ENCODE peak calls at places on chromosomes 12 and 14, in seven cellular contexts. E is HEK293T; R is tibial artery; L is GM12891; G is activated T-helper 9 cell treated with anti-CD3 and anti-CD28 coated beads, Interleukin-2, amount 50 U/mL, for 16 hours; H is immature natural killer cell; Y is CD8-positive, alpha-beta T cell. D is an unnamed sample.

GRCh38 chr14:90730367-90730766 is 85.9 kb downstream of the TTC7B start:
- DNase-seq in R (no peak), E (no peak), G (no peak), H (no peak), Y (no peak), L (no peak), D (no peak)

GRCh38 chr12:127770123-127770522 is 496.8 kb upstream of the TMEM132C start:
- DNase-seq in Y (no peak), H (no peak), E (no peak), G (no peak), L (no peak), R (no peak), D (no peak)

GRCh38 chr12:59843260-59843843 is 247.5 kb downstream of the SLC16A7 start:
- DNase-seq in L (no peak), E (no peak), Y (no peak), R (no peak), G (no peak), H (no peak), D (no peak)

GRCh38 chr12:130286041-130286440 is 51.6 kb upstream of the PIWIL1 start:
- DNase-seq in E (peak; percentile 53), H (no peak), R (no peak), G (no peak), Y (no peak), L (no peak), D (no peak)

GRCh38 chr12:14937689-14938088 is 648 bp downstream of the ERP27 start:
- DNase-seq in Y (no peak), R (no peak), H (no peak), E (peak; percentile 17), L (no peak), G (no peak), D (no peak)

GRCh38 chr12:76670776-76671175 is 93.1 kb upstream of the ZDHHC17 start:
- DNase-seq in H (no peak), L (no peak), Y (no peak), R (no peak), E (no peak), G (no peak), D (no peak)

GRCh38 chr12:123990512-123990911 is 17.5 kb downstream of the ZNF664 start:
- DNase-seq in R (no peak), E (no peak), L (no peak), Y (no peak), G (no peak), H (no peak), D (no peak)

GRCh38 chr12:93185369-93185741 is 192.4 kb upstream of the NUDT4 start:
- DNase-seq in E (no peak), H (no peak), G (no peak), R (no peak), L (no peak), Y (no peak), D (no peak)

GRCh38 chr14:95034806-95035205 is 122.5 kb downstream of the DICER1 start:
- DNase-seq in H (no peak), E (no peak), L (no peak), Y (no peak), R (no peak), G (no peak), D (no peak)

GRCh38 chr12:10982244-10982643 is 4.5 kb downstream of the TAS2R50 start:
- DNase-seq in Y (peak; percentile 36), L (no peak), G (no peak), E (no peak), R (no peak), H (peak; percentile 78), D (no peak)

GRCh38 chr12:125983094-125983783 is 918.0 kb downstream of the AACS start:
- DNase-seq in G (no peak), R (no peak), E (peak; percentile 21), Y (no peak), H (peak; percentile 0), L (no peak), D (no peak)

GRCh38 chr12:57216014-57216891 is at the start of gene NXPH4:
- DNase-seq in L (no peak), Y (peak; percentile 56), H (no peak), R (no peak), G (peak; percentile 51), E (peak; percentile 58), D (no peak)

GRCh38 chr12:10661338-10661737 is 12.5 kb downstream of the STYK1 start:
- DNase-seq in Y (no peak), R (no peak), E (no peak), H (no peak), G (no peak), L (no peak), D (no peak)

GRCh38 chr14:31059152-31059924 is 33.2 kb upstream of the STRN3 start:
- DNase-seq in L (no peak), Y (no peak), E (peak; percentile 12), H (no peak), R (no peak), G (no peak), D (no peak)

GRCh38 chr14:60327447-60328331 is 78.7 kb downstream of the PPM1A start:
- DNase-seq in Y (peak; percentile 34), R (no peak), H (peak; percentile 2), L (peak; percentile 46), G (peak; percentile 0), E (peak; percentile 13), D (no peak)

GRCh38 chr12:120259418-120260202 is 5.9 kb downstream of the PXN start:
- DNase-seq in G (no peak), E (no peak), L (no peak), H (no peak), R (no peak), Y (no peak), D (no peak)

GRCh38 chr14:65131176-65131765 is 29.0 kb upstream of the MAX start:
- DNase-seq in G (no peak), H (no peak), Y (no peak), R (no peak), L (no peak), E (no peak), D (no peak)

GRCh38 chr14:100786131-100786530 is 39.8 kb upstream of the MEG3 start:
- DNase-seq in R (no peak), E (no peak), H (no peak), G (no peak), Y (no peak), L (no peak), D (no peak)

GRCh38 chr12:27595231-27595642 is 71.2 kb downstream of the PPFIBP1 start:
- DNase-seq in L (no peak), Y (no peak), H (no peak), E (no peak), G (no peak), R (peak; percentile 70), D (peak; percentile 65)

GRCh38 chr12:20369164-20370000 is 1.0 kb downstream of the PDE3A start:
- DNase-seq in L (no peak), G (no peak), H (peak; percentile 6), R (peak; percentile 91), E (peak; percentile 29), Y (no peak), D (peak; percentile 52)

GRCh38 chr12:62802981-62803380 is 132.0 kb downstream of the PPM1H start:
- DNase-seq in Y (no peak), R (no peak), H (no peak), L (no peak), E (peak; percentile 17), G (no peak), D (no peak)

GRCh38 chr14:71555654-71556559 is 376.3 kb upstream of the RGS6 start:
- DNase-seq in Y (peak; percentile 53), G (peak; percentile 42), E (no peak), R (no peak), L (no peak), H (peak; percentile 63), D (no peak)

GRCh38 chr12:56220611-56221232 is 1.0 kb downstream of the RNF41 start:
- DNase-seq in G (no peak), H (no peak), R (no peak), Y (no peak), L (no peak), E (no peak), D (no peak)

GRCh38 chr12:53561590-53561953 is 54.3 kb upstream of the NPFF start:
- DNase-seq in H (no peak), L (no peak), Y (no peak), G (no peak), E (no peak), R (no peak), D (no peak)

GRCh38 chr14:67721851-67722250 is 20.2 kb downstream of the RDH12 start:
- DNase-seq in H (no peak), L (no peak), Y (no peak), R (no peak), E (no peak), G (no peak), D (no peak)

GRCh38 chr14:22524105-22524783 is 64.8 kb downstream of the DAD1 start:
- DNase-seq in R (no peak), L (no peak), G (no peak), Y (no peak), E (no peak), H (peak; percentile 66), D (no peak)

GRCh38 chr14:70052990-70053389 is 135.8 kb downstream of the SLC8A3 start:
- DNase-seq in H (no peak), E (peak; percentile 32), Y (peak; percentile 12), G (no peak), L (no peak), R (no peak), D (no peak)